ENCODE peak calls at places on chromosomes 2 and 18, in four cellular contexts. X is upper lobe of left lung, G is GM23338, U is HCT116. D is an unnamed sample.

GRCh38 chr18:1968801-1969498 is 602.4 kb downstream of the METTL4 start:
- ATAC-seq in G (peak; percentile 77), U (no peak), X (no peak), D (no peak)

GRCh38 chr18:10270160-10270571 is 184.3 kb upstream of the APCDD1 start:
- ATAC-seq in X (peak; percentile 62), U (no peak), G (no peak), D (peak; percentile 47)

GRCh38 chr2:60925994-60926750 is 44.8 kb downstream of the REL start:
- ATAC-seq in X (peak; percentile 51), U (no peak), G (no peak), D (no peak)

GRCh38 chr2:5287558-5288334 is 404.4 kb upstream of the SOX11 start:
- ATAC-seq in X (no peak), U (no peak), G (no peak), D (no peak)

GRCh38 chr2:190551928-190552327 is 17.4 kb upstream of the NEMP2 start:
- ATAC-seq in U (no peak), X (no peak), G (no peak), D (no peak)

GRCh38 chr18:58512161-58512581 is 116.7 kb downstream of the ALPK2 start:
- ATAC-seq in G (peak; percentile 83), X (no peak), U (no peak), D (no peak)

GRCh38 chr2:176911-177310 is 86.9 kb downstream of the SH3YL1 start:
- ATAC-seq in X (no peak), G (no peak), U (no peak), D (no peak)

GRCh38 chr2:30480703-30481322 is 33.8 kb downstream of the LCLAT1 start:
- ATAC-seq in G (peak; percentile 65), X (no peak), U (no peak), D (no peak)

GRCh38 chr2:216688731-216689360 is 6.5 kb downstream of the IGFBP5 start:
- ATAC-seq in X (no peak), G (no peak), U (no peak), D (no peak)

GRCh38 chr2:216687111-216687510 is 8.2 kb downstream of the IGFBP5 start:
- ATAC-seq in X (no peak), U (no peak), G (no peak), D (no peak)

GRCh38 chr2:216689397-216689796 is 6.0 kb downstream of the IGFBP5 start:
- ATAC-seq in U (no peak), G (no peak), X (no peak), D (no peak)

GRCh38 chr2:216685327-216685875 is 9.9 kb downstream of the IGFBP5 start:
- ATAC-seq in G (no peak), U (no peak), X (no peak), D (no peak)

DNA sequence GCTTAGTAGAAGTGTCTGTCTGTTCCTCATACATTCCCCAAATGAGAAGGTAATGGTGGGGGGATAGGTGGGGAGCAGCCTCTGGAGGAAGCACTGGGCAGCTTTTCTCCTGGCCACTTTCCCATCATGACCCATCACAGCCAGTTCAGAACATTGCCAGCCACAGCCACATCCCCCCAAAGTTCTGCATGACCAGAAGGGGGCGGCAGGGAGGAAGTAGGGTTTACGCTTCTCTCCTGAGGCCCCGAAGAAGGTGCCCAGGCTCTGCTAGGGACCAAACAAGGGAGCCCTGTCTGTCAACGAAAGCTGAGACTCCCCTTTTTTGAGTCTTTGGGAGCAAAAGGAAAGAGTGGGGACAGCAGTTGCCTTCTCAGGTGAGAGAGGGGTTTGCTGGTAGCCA is 7.7 kb downstream of the IGFBP5 start:
- ATAC-seq in U (peak; percentile 72), X (no peak), G (peak; percentile 56), D (no peak)
- TF ChIP-seq CTCF in U (peak; percentile 64), X (no peak), G (peak; percentile 84), D (no peak)

GRCh38 chr2:189155795-189156194 is 23.8 kb downstream of the COL5A2 start:
- ATAC-seq in X (no peak), U (no peak), G (no peak), D (no peak)
- TF ChIP-seq POLR2AphosphoS5 in X (no peak), U (no peak), G (no peak), D (no peak)

GRCh38 chr2:98313512-98314250 is 32.6 kb upstream of the CNGA3 start:
- ATAC-seq in U (no peak), X (no peak), G (no peak), D (no peak)

GRCh38 chr2:98308532-98308931 is 37.7 kb upstream of the CNGA3 start:
- ATAC-seq in G (no peak), X (no peak), U (no peak), D (no peak)

GRCh38 chr2:98314251-98314650 is 32.0 kb upstream of the CNGA3 start:
- ATAC-seq in X (no peak), G (no peak), U (no peak), D (no peak)

GRCh38 chr2:98311090-98311489 is 35.2 kb upstream of the CNGA3 start:
- ATAC-seq in X (no peak), U (no peak), G (no peak), D (no peak)

GRCh38 chr2:98311771-98312545 is 34.3 kb upstream of the CNGA3 start:
- ATAC-seq in U (peak; percentile 78), X (peak; percentile 38), G (peak; percentile 80), D (no peak)
- TF ChIP-seq CTCF in U (peak; percentile 48), X (no peak), G (peak; percentile 57), D (no peak)

DNA sequence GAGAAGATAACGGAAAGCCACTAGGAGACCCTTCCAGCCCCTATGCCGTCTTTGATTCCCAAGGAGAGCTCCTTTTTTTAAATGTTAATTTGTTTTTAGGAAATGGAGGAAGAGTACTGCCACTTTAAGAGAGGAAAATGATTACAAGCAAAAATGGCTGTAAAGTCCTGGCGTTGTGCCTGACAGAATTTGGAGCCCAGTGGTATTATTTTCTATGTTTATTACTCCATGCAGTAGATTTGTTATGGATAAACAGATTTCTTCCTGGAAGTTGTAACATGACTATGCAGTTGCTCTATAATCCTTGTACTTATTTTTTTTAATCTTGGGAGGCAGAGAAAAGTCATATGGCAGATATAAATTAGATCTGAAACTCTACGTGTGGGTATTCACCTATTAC is 141.3 kb downstream of the GBX2 start:
- ATAC-seq in U (no peak), X (no peak), G (no peak), D (no peak)
- TF ChIP-seq POLR2AphosphoS5 in U (no peak), X (no peak), G (no peak), D (no peak)

GRCh38 chr2:195664528-195664927 is 7.5 kb downstream of the SLC39A10 start:
- ATAC-seq in U (no peak), G (no peak), X (no peak), D (no peak)
- TF ChIP-seq CTCF in U (no peak), G (no peak), X (no peak), D (no peak)